ENCODE peak calls at places on chromosomes 16 and 17, in ten cellular contexts. G is AG04449; H is GM13977; D is CD8-positive, alpha-beta T cell; P is endothelial cell of umbilical vein; K is right lobe of liver; X is dorsolateral prefrontal cortex; O is cardiac fibroblast; B is A549; Z is B cell. Y is an unnamed sample.

GRCh38 chr16:10851512-10851911 is 25.5 kb upstream of the CIITA start:
- DNase-seq in H (no peak), D (no peak), O (no peak), P (no peak), Z (no peak), G (no peak), B (no peak), X (no peak), K (no peak), Y (no peak)

GRCh38 chr17:2952174-2952845 is 111.1 kb downstream of the OR1D5 start:
- DNase-seq in P (no peak), O (no peak), Z (no peak), D (no peak), X (peak), G (no peak), H (no peak), B (no peak), K (no peak), Y (no peak)

GRCh38 chr17:55202906-55203305 is 61.9 kb upstream of the HLF start:
- DNase-seq in D (no peak), Z (no peak), B (no peak), X (no peak), H (no peak), K (no peak), P (no peak), O (no peak), G (no peak), Y (no peak)

GRCh38 chr17:27430882-27431491 is 25.3 kb upstream of the KSR1 start:
- DNase-seq in Z (no peak), P (peak), O (peak), B (peak), H (no peak), X (no peak), D (no peak), G (no peak), K (no peak), Y (peak)

GRCh38 chr17:50924300-50924699 is 58.1 kb upstream of the TOB1 start:
- DNase-seq in G (no peak), K (peak), O (no peak), H (no peak), D (no peak), P (no peak), X (no peak), B (no peak), Z (no peak), Y (no peak)

GRCh38 chr16:57957396-57958392 is 13.2 kb downstream of the CNGB1 start:
- DNase-seq in B (no peak), P (no peak), H (no peak), Z (no peak), X (no peak), K (peak), G (no peak), O (no peak), D (no peak), Y (no peak)

GRCh38 chr16:807345-808251 is 7.1 kb upstream of the GNG13 start:
- DNase-seq in O (peak), H (peak), B (peak), P (peak), D (peak), X (peak), G (peak), K (peak), Z (peak), Y (peak)

GRCh38 chr17:70059649-70060048 is 15.4 kb upstream of the KCNJ16 start:
- DNase-seq in K (no peak), B (no peak), G (no peak), P (no peak), H (no peak), X (no peak), O (no peak), D (no peak), Z (no peak), Y (no peak)

GRCh38 chr16:56938664-56939513 is 6.9 kb downstream of the HERPUD1 start:
- DNase-seq in X (no peak), G (no peak), B (no peak), D (peak), P (no peak), Z (no peak), O (no peak), K (no peak), H (no peak), Y (no peak)

GRCh38 chr16:66899945-66900688 is 18.6 kb downstream of the CDH16 start:
- DNase-seq in P (peak), X (no peak), B (peak), Z (peak), O (peak), D (no peak), H (no peak), K (peak), G (no peak), Y (peak)

GRCh38 chr17:60560860-60561257 is 34.8 kb upstream of the APPBP2 start:
- DNase-seq in Z (no peak), P (no peak), H (no peak), G (no peak), B (no peak), X (no peak), K (no peak), O (no peak), D (no peak), Y (no peak)

GRCh38 chr17:63843387-63844292 is 1.2 kb upstream of the SMARCD2 start:
- DNase-seq in H (peak), O (peak), K (no peak), Z (peak), G (no peak), D (peak), X (no peak), P (peak), B (no peak), Y (peak)

GRCh38 chr16:50841081-50841886 is 99.4 kb downstream of the CYLD start:
- DNase-seq in O (peak), H (peak), Z (no peak), P (no peak), D (peak), G (no peak), B (no peak), K (no peak), X (no peak), Y (no peak)

GRCh38 chr16:86012221-86012620 is 113.3 kb downstream of the IRF8 start:
- DNase-seq in G (no peak), D (no peak), O (no peak), X (no peak), P (peak), Z (no peak), H (no peak), B (no peak), K (no peak), Y (no peak)

GRCh38 chr17:77110006-77110374 is 30.8 kb upstream of the SEC14L1 start:
- DNase-seq in Z (peak), K (no peak), B (no peak), X (no peak), G (no peak), H (no peak), D (no peak), O (peak), P (peak), Y (no peak)

GRCh38 chr17:75001915-75002843 is 10.3 kb upstream of the MRPL58 start:
- DNase-seq in Z (no peak), O (no peak), B (no peak), H (peak), K (no peak), X (no peak), G (no peak), D (no peak), P (no peak), Y (no peak)
- TF ChIP-seq CTCF in Z (no peak), O (no peak), B (no peak), H (no peak), K (no peak), X (no peak), G (no peak), D (no peak), P (no peak), Y (no peak)

DNA sequence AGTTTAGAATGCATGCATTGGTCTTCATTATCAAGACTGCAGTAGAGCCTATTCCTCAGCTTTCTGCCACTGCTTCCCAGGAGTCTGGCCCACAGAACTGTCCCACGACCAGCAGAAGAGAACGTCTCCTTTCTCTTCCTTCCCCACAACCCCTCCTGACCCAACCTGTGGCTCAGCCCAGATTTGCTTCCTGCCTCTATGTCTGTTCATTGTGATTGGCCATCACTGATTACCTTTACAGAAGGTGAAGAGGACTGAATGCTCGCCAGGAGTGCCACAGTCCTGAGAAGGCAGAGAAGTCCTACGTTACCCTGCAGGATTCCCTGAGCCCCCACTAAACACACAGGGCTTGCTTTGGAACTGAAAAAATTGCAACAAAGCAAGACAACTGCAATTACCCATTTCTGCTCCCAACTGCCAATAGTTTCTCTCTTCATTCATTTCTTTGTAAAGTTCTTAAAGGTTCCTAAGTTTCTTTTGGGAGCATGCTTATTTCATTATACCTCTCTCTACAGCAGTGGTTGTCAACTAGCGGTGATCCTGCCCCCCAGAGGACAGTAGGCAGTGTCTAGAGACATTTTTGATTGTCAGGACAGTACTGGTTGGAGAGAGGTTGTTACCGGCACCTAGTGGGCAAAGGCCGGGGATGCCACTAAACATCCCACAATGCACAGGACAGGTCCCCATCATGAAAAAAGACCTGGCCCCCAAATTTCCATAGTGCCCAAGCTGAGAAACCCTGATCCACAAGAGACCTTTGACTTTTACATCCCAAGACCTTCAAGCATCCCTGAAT is 4.5 kb upstream of the NAT9 start:
- DNase-seq in O (no peak), G (no peak), Z (no peak), D (peak), P (no peak), X (no peak), H (no peak), K (no peak), B (peak), Y (no peak)
- TF ChIP-seq CTCF in O (no peak), G (peak), Z (peak), D (peak), P (peak), X (no peak), H (peak), K (peak), B (peak), Y (no peak)

DNA sequence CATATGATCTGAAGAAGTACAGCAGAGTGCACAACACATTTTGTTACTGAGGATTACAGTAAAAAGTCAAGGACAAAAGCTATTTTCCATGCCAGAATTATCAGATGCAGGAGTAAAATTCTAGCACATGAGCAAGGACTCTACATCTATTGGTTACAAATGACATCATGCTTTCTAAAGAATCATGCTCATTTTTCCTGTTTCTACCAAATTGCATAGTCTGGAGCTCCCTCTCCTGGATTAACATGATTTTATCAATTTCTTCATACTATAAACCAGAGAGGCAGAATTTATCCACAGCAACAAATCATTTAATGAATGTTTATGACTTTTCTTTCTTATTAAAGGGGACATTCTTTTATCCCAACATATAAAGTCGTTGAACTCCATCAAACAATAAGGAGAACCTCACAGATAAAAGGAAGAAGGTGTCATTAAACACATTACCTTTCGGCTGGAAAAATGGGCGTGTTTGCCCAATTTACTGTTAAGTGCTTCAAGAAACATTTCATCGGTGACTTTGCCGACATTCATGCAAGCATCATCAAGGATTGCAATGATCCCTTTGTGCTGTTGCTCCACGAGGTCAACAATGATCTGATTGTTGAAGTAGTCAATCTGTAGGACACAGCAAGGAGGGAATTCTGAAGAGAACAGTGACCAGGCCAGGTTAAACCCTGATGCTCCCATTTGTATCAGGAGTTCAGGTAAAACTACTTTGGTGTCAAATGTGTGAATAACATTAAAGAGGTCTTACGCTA is 121.7 kb downstream of the MYO1D start:
- DNase-seq in Z (peak), D (no peak), K (no peak), O (peak), P (peak), G (peak), X (no peak), B (peak), H (peak), Y (no peak)
- TF ChIP-seq CTCF in Z (peak), D (peak), K (peak), O (peak), P (peak), G (peak), X (peak), B (peak), H (peak), Y (no peak)

DNA sequence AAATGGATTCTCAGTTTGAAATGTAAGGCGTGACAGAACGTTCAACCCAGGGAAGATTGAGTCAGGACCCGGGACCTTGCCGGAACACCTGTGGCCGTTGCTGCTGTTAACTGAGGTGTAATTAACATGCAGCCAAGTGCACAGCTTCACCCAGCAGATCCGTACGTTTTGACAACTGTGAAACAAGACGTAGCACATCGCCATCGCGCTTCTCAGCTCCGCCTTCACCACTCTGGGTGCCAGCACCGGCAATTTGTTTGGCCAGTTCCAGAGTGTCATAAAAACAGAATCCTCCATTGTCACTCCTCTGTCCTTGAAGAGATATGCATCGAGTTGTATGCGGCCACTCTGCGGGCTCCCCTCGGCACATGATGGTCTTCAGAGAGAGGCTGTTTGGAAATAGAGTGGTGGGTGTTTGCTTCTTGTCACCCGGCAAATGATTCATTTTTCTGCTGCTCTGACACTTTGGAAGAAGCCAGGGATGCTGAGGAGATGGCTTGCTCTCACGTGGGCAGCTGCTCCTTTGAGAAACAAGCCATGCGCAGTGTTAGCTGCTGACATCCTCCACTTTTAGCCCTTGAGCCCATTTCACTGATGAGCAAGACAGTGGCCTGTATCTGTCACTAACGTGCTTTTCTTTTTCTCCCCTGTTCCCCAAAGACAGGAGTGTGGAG is 22.6 kb downstream of the NAA60 start:
- DNase-seq in Z (no peak), B (no peak), X (peak), P (no peak), K (no peak), D (no peak), H (no peak), O (no peak), G (no peak), Y (no peak)
- TF ChIP-seq CTCF in Z (no peak), B (no peak), X (no peak), P (no peak), K (no peak), D (no peak), H (no peak), O (no peak), G (no peak), Y (no peak)

DNA sequence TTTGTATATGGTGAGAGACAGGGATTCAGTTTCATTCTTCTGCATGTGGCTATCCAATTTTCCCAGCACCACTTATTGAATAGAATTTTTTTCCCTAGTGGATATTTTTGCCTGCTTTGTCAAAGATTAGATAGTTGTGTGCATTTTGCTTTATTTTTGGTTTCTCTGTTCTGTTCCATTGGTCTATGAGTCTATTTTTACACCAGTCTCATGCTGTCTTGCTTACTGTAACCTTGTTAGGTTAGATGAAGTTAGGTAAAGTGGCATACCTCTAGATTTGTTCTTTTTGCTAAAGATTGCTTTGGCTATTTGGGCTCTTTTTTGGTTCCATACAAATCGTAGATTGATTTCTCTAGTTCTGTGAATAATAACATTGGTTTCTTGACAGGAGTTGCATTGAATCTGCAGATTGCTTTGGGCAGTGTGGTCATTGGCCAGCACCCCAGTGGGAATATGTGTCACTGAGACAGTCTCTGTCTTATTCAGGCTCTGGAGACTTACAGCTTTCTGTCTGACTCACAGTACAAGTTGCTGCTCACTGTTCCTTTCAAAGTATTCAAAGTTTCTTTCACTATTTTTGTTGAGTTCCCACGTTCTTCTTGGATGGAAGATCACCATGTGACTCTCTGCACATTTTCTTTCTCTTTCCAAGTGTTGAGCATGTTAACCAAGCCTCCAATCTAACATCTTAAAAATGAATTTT is 709.1 kb downstream of the CDH11 start:
- DNase-seq in K (no peak), P (no peak), G (no peak), Z (no peak), B (no peak), D (no peak), X (peak), O (no peak), H (no peak), Y (no peak)
- TF ChIP-seq CTCF in K (no peak), P (no peak), G (no peak), Z (no peak), B (no peak), D (no peak), X (no peak), O (no peak), H (no peak), Y (no peak)

GRCh38 chr17:44084131-44084538 is 13.6 kb downstream of the G6PC3 start:
- DNase-seq in H (peak), Z (peak), B (peak), P (no peak), O (no peak), K (no peak), X (no peak), G (no peak), D (no peak), Y (peak)
- TF ChIP-seq CTCF in H (peak), Z (no peak), B (peak), P (peak), O (peak), K (peak), X (no peak), G (peak), D (no peak), Y (no peak)

DNA sequence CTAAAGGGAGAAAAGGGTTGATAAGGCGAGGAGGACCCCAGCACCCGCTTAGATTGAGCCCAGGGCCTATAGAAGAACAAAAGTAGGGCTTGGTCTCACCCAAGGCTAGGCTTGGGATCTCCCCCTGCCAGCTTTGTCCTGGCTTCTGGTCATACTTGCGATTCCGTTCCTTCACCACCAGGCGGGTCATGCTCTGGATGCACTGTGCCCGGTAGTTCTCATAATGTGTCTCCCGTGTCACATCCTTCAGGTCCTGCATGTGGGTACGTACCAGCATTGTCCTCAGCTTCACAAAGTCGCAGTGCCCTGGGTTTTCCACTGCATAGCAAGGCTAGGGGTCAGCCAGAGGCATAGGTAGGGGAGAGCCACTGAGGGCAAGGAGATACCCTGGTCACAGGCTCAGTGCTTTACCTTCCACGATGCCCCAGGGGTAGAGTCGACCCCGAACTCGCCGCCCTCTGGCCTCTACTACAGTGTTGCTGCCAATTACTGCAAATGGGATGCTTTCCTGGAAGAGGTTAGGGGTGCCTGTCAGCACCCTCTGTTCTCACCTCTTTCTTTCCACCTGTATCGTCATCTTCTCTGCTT is 6.5 kb upstream of the MTMR4 start:
- DNase-seq in G (no peak), H (no peak), B (no peak), Z (no peak), K (no peak), P (no peak), D (no peak), X (no peak), O (peak), Y (no peak)
- TF ChIP-seq CTCF in G (peak), H (peak), B (no peak), Z (peak), K (peak), P (peak), D (no peak), X (no peak), O (peak), Y (no peak)

Y was measured in pancreas.